ENCODE peak calls at places on chromosomes 13 and 19, in five cellular contexts. L is iPS DF 6.9; E is activated T-helper 1 cell treated with Interleukin-2 at 50 U/mL for 16 hours; B is thyroid gland; R is activated CD4-positive, CD25-positive, alpha-beta regulatory T cell treated with anti-CD3 and anti-CD28 coated beads, Interleukin-2, amount 50 U/mL, for 16 hours. Z is an unnamed sample.

GRCh38 chr13:104011505-104012270 is 945.5 kb upstream of the SLC10A2 start:
- DNase-seq in L (no peak), E (no peak), B (peak), R (no peak), Z (no peak)

GRCh38 chr19:31334101-31334848 is 15.0 kb downstream of the TSHZ3 start:
- DNase-seq in L (no peak), E (no peak), B (no peak), R (no peak), Z (no peak)

GRCh38 chr19:44993526-44993925 is 7.7 kb upstream of the RELB start:
- DNase-seq in L (no peak), E (no peak), B (no peak), R (no peak), Z (no peak)

GRCh38 chr19:48271531-48272151 is 1.8 kb downstream of the ZNF114 start:
- DNase-seq in L (no peak), E (no peak), B (peak), R (no peak), Z (no peak)

GRCh38 chr13:113877149-113877990 is 13.5 kb upstream of the GAS6 start:
- DNase-seq in L (no peak), E (no peak), B (no peak), R (no peak), Z (no peak)

GRCh38 chr19:5235458-5236219 is 105.0 kb downstream of the PTPRS start:
- DNase-seq in L (no peak), E (no peak), B (no peak), R (no peak), Z (no peak)

GRCh38 chr19:43880483-43880882 is 53.4 kb downstream of the ZNF283 start:
- DNase-seq in L (no peak), E (no peak), B (no peak), R (no peak), Z (no peak)

GRCh38 chr13:59519776-59520175 is 644.0 kb downstream of the DIAPH3 start:
- DNase-seq in L (no peak), E (no peak), B (no peak), R (no peak), Z (no peak)

GRCh38 chr13:65594255-65594654 is 1635.9 kb downstream of the PCDH9 start:
- DNase-seq in L (no peak), E (no peak), B (no peak), R (no peak), Z (no peak)

GRCh38 chr13:25330541-25330940 is 29.1 kb downstream of the NUP58 start:
- DNase-seq in L (no peak), E (no peak), B (no peak), R (no peak), Z (no peak)

GRCh38 chr13:44573790-44574465 is 2.2 kb downstream of the TSC22D1 start:
- DNase-seq in L (no peak), E (no peak), B (no peak), R (no peak), Z (no peak)

GRCh38 chr19:48418317-48419064 is 25.0 kb downstream of the GRIN2D start:
- DNase-seq in L (no peak), E (no peak), B (no peak), R (no peak), Z (no peak)

GRCh38 chr19:13033819-13034611 is 38.7 kb downstream of the NFIX start:
- DNase-seq in L (no peak), E (no peak), B (peak), R (no peak), Z (no peak)

GRCh38 chr19:54460230-54461005 is 3.2 kb downstream of the LENG9 start:
- DNase-seq in L (no peak), E (no peak), B (no peak), R (no peak), Z (no peak)

GRCh38 chr13:94362411-94362909 is 117.0 kb downstream of the DCT start:
- DNase-seq in L (peak), E (peak), B (peak), R (peak), Z (peak)

GRCh38 chr19:49701271-49701786 is 10.4 kb downstream of the CPT1C start:
- DNase-seq in L (no peak), E (no peak), B (no peak), R (no peak), Z (no peak)

GRCh38 chr19:21835429-21835809 is 563 bp downstream of the ZNF43 start:
- DNase-seq in L (no peak), E (no peak), B (no peak), R (no peak), Z (no peak)

GRCh38 chr13:27283906-27284523 is 13.4 kb downstream of the RASL11A start:
- DNase-seq in L (no peak), E (no peak), B (no peak), R (no peak), Z (no peak)

GRCh38 chr13:84032116-84032515 is 149.8 kb upstream of the SLITRK1 start:
- DNase-seq in L (no peak), E (no peak), B (no peak), R (no peak), Z (no peak)

GRCh38 chr13:100304241-100304640 is 215.3 kb downstream of the PCCA start:
- DNase-seq in L (no peak), E (no peak), B (no peak), R (no peak), Z (no peak)

GRCh38 chr13:99058527-99059495 is 80.9 kb upstream of the DOCK9 start:
- DNase-seq in L (no peak), E (no peak), B (no peak), R (no peak), Z (no peak)

GRCh38 chr19:52397310-52398090 is at the start of gene ZNF528:
- DNase-seq in L (peak), E (peak), B (peak), R (peak), Z (peak)

GRCh38 chr13:27147530-27148170 is 24.0 kb downstream of the USP12 start:
- DNase-seq in L (no peak), E (no peak), B (peak), R (no peak), Z (no peak)

GRCh38 chr19:13693933-13694332 is 70.4 kb upstream of the MRI1 start:
- DNase-seq in L (no peak), E (no peak), B (no peak), R (no peak), Z (no peak)

GRCh38 chr19:3284759-3285646 is 60.5 kb downstream of the CELF5 start:
- DNase-seq in L (peak), E (peak), B (peak), R (peak), Z (peak)